ENCODE peak calls at places on chromosomes 1 and 21, in four cellular contexts. L is stomach, D is mammary epithelial cell, Z is SJCRH30. Q is an unnamed sample.

GRCh38 chr1:172638885-172639831 is 19.7 kb upstream of the FASLG start:
- DNase-seq in L (no peak), D (peak), Z (no peak), Q (peak)

GRCh38 chr1:77545970-77546369 is 136.5 kb downstream of the ZZZ3 start:
- DNase-seq in L (no peak), D (no peak), Z (no peak), Q (no peak)

GRCh38 chr1:2258996-2259395 is 30.9 kb downstream of the SKI start:
- DNase-seq in L (no peak), D (no peak), Z (no peak), Q (no peak)

GRCh38 chr1:36115931-36116330 is 9.1 kb downstream of the COL8A2 start:
- DNase-seq in L (no peak), D (peak), Z (peak), Q (no peak)

GRCh38 chr1:228867951-228868730 is 132.9 kb downstream of the RHOU start:
- DNase-seq in L (peak), D (no peak), Z (peak), Q (no peak)

GRCh38 chr1:53123462-53124129 is 18.8 kb downstream of the SLC1A7 start:
- DNase-seq in L (no peak), D (no peak), Z (no peak), Q (no peak)

GRCh38 chr1:175191654-175192053 is 922 bp downstream of the KIAA0040 start:
- DNase-seq in L (no peak), D (peak), Z (no peak), Q (peak)

GRCh38 chr1:31981976-31982375 is 31.7 kb upstream of the KHDRBS1 start:
- DNase-seq in L (no peak), D (no peak), Z (no peak), Q (peak)

GRCh38 chr1:10613340-10613739 is 138.6 kb downstream of the PEX14 start:
- DNase-seq in L (no peak), D (no peak), Z (no peak), Q (no peak)

GRCh38 chr1:247883346-247883745 is 12.0 kb upstream of the OR2W3 start:
- DNase-seq in L (no peak), D (no peak), Z (no peak), Q (no peak)

GRCh38 chr1:5648410-5649165 is 343.6 kb downstream of the NPHP4 start:
- DNase-seq in L (peak), D (peak), Z (peak), Q (no peak)

GRCh38 chr1:158203693-158204457 is 23.2 kb downstream of the CD1D start:
- DNase-seq in L (no peak), D (peak), Z (peak), Q (peak)

GRCh38 chr1:25572708-25573590 is 29.5 kb downstream of the LDLRAP1 start:
- DNase-seq in L (peak), D (peak), Z (peak), Q (peak)

GRCh38 chr1:234603221-234604204 is 6.5 kb downstream of the IRF2BP2 start:
- DNase-seq in L (no peak), D (peak), Z (no peak), Q (no peak)

GRCh38 chr1:166029196-166029965 is 137.4 kb downstream of the FAM78B start:
- DNase-seq in L (no peak), D (no peak), Z (no peak), Q (no peak)

GRCh38 chr1:31308036-31308435 is 11.2 kb downstream of the ZCCHC17 start:
- DNase-seq in L (no peak), D (no peak), Z (no peak), Q (no peak)

GRCh38 chr1:1969953-1970716 is 33.5 kb downstream of the CFAP74 start:
- DNase-seq in L (no peak), D (no peak), Z (peak), Q (no peak)

GRCh38 chr1:54121482-54122130 is 31.2 kb downstream of the CDCP2 start:
- DNase-seq in L (peak), D (peak), Z (peak), Q (peak)

GRCh38 chr1:199357591-199357990 is 669.9 kb upstream of the NR5A2 start:
- DNase-seq in L (no peak), D (no peak), Z (no peak), Q (no peak)

GRCh38 chr1:169460193-169460833 is 25.4 kb downstream of the SLC19A2 start:
- DNase-seq in L (peak), D (no peak), Z (no peak), Q (no peak)

GRCh38 chr21:31117046-31117916 is 79.0 kb upstream of the KRTAP19-8 start:
- DNase-seq in L (no peak), D (peak), Z (no peak), Q (no peak)

GRCh38 chr1:17161137-17161700 is 42.0 kb upstream of the PADI2 start:
- DNase-seq in L (no peak), D (no peak), Z (no peak), Q (peak)

GRCh38 chr21:41726970-41727783 is 39.7 kb downstream of the RIPK4 start:
- DNase-seq in L (peak), D (peak), Z (no peak), Q (no peak)

GRCh38 chr1:32464191-32464715 is 619 bp upstream of the ZBTB8B start:
- DNase-seq in L (no peak), D (peak), Z (no peak), Q (no peak)

GRCh38 chr1:115432061-115432460 is 94.0 kb upstream of the NGF start:
- DNase-seq in L (no peak), D (peak), Z (no peak), Q (no peak)

GRCh38 chr1:10638559-10639300 is 157.7 kb downstream of the CASZ1 start:
- DNase-seq in L (no peak), D (no peak), Z (no peak), Q (no peak)

GRCh38 chr1:60813051-60813450 is 269.3 kb upstream of the NFIA start:
- DNase-seq in L (no peak), D (no peak), Z (no peak), Q (no peak)

GRCh38 chr1:5814046-5814619 is 178.1 kb downstream of the NPHP4 start:
- DNase-seq in L (no peak), D (no peak), Z (no peak), Q (no peak)

GRCh38 chr1:27416387-27417111 is 24.1 kb downstream of the GPR3 start:
- DNase-seq in L (no peak), D (peak), Z (peak), Q (peak)

GRCh38 chr1:218249757-218250156 is 35.3 kb upstream of the RRP15 start:
- DNase-seq in L (no peak), D (no peak), Z (no peak), Q (no peak)

GRCh38 chr1:1144122-1144842 is 28.4 kb upstream of the C1orf159 start:
- DNase-seq in L (peak), D (no peak), Z (peak), Q (peak)

GRCh38 chr1:244970236-244970652 is 105.9 kb upstream of the HNRNPU start:
- DNase-seq in L (peak), D (peak), Z (peak), Q (peak)

GRCh38 chr1:111197598-111198289 is 2.7 kb downstream of the DENND2D start:
- DNase-seq in L (no peak), D (no peak), Z (peak), Q (peak)

GRCh38 chr1:183783342-183783741 is 21.6 kb upstream of the RGL1 start:
- DNase-seq in L (no peak), D (no peak), Z (no peak), Q (no peak)

GRCh38 chr21:40146201-40146890 is 279.1 kb downstream of the PCP4 start:
- DNase-seq in L (no peak), D (peak), Z (no peak), Q (no peak)

GRCh38 chr21:33841561-33841960 is 74.0 kb downstream of the ATP5PO start:
- DNase-seq in L (no peak), D (no peak), Z (no peak), Q (no peak)

GRCh38 chr1:206579747-206580437 is 32.4 kb downstream of the EIF2D start:
- DNase-seq in L (peak), D (peak), Z (peak), Q (peak)

GRCh38 chr1:33454646-33455282 is 17.7 kb upstream of the ZSCAN20 start:
- DNase-seq in L (no peak), D (no peak), Z (peak), Q (no peak)

GRCh38 chr1:200224315-200224714 is 185.5 kb downstream of the ZNF281 start:
- DNase-seq in L (no peak), D (peak), Z (no peak), Q (no peak)

GRCh38 chr1:223700942-223701637 is 11.2 kb upstream of the CAPN2 start:
- DNase-seq in L (no peak), D (peak), Z (peak), Q (no peak)
- H3K4me3 ChIP-seq in L (no peak), D (peak), Z (no peak), Q (no peak)

GRCh38 chr1:113871597-113872113 is at the start of gene PTPN22:
- DNase-seq in L (peak), D (peak), Z (peak), Q (peak)

GRCh38 chr1:113868387-113869083 is 3.0 kb downstream of the PTPN22 start:
- DNase-seq in L (no peak), D (peak), Z (no peak), Q (no peak)

GRCh38 chr1:113874017-113874879 is 2.7 kb upstream of the PTPN22 start:
- DNase-seq in L (no peak), D (peak), Z (no peak), Q (peak)

GRCh38 chr1:113872219-113872934 is 865 bp upstream of the PTPN22 start:
- DNase-seq in L (no peak), D (no peak), Z (no peak), Q (peak)

DNA sequence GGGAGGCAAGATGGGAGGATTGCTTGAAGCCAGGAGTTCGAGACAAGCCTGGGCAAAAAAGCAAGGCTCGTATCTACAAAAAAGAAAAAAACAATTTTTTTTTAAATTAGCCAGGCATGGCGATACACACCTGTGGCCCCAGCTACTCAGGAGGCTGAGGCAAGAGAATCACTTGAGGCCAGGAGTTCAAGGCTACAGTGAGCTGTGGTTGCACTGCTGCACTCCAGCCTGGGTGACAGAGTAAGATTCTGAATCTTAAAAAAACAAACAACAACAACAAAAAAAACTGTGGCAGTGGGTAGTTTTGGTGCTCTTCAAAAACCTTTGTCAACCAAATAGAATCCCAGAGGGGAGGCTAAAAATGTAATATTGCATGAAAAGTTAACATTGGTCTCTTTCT is 734 bp downstream of the PTPN22 start:
- DNase-seq in L (no peak), D (no peak), Z (no peak), Q (peak)
- H3K4me3 ChIP-seq in L (peak), D (no peak), Z (no peak), Q (peak)

DNA sequence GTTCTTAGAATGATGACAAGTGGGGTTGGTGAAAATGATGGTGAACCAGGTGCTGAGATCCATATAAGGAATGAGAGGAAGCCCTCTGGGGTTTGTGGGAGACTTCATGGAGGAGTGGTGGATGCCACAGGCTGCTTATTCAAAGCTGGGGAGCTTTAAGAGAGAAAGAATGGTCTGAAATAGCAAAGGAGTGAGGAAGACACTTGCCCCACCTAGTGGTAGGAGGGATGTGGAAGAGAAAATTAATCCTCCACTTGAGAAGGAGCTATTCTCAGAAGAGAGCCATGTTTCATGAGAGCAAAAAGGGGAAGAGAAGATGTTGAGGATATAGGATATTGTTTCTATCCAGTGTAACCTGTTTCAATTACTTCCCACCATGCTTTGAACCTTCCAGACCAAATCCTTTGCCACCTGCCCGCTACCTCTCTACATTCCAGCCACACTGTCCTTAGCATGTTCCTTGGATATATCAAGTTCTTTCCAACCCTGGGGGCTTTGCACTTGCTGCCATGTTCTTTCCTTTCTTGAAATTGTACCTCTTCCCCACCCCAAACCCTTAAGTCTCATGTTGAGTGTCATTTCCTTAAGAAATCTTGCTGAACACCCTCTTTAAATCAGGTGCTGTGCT is 19.6 kb upstream of the ZNF648 start:
- DNase-seq in L (no peak), D (peak), Z (peak), Q (peak)
- H3K4me3 ChIP-seq in L (no peak), D (no peak), Z (no peak), Q (no peak)

DNA sequence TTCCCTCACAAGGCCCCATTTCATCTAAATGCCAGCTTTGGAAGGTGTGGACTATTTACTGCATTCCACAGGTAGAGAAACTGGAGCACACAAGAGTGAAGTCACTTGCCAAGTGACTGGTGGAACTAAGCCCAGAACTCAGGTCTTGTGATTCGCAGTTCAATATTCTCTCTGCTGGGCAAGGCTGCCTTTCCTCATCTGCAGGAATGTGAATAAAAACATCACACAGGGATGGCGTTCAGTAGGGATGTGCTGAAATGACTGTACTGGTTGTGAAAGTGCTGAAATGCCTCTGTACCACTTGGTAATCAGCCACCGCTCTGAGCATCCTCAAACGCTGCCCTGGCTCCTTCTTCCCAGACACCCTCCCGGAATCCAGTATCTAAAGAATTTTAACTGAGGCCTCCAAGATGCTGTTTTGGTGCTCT is 145.6 kb downstream of the HIVEP3 start:
- DNase-seq in L (peak), D (peak), Z (no peak), Q (no peak)
- H3K4me3 ChIP-seq in L (no peak), D (no peak), Z (no peak), Q (no peak)

GRCh38 chr1:227299238-227299637 is 19.1 kb downstream of the CDC42BPA start:
- DNase-seq in L (no peak), D (no peak), Z (no peak), Q (no peak)
- H3K4me3 ChIP-seq in L (no peak), D (peak), Z (no peak), Q (no peak)

GRCh38 chr21:45419162-45419561 is 14.2 kb downstream of the COL18A1 start:
- DNase-seq in L (no peak), D (no peak), Z (no peak), Q (no peak)

GRCh38 chr21:45417951-45418300 is 13.0 kb downstream of the COL18A1 start:
- DNase-seq in L (no peak), D (no peak), Z (no peak), Q (no peak)

GRCh38 chr21:45417256-45417950 is 12.4 kb downstream of the COL18A1 start:
- DNase-seq in L (no peak), D (no peak), Z (peak), Q (no peak)

GRCh38 chr21:45420061-45420521 is 15.1 kb downstream of the COL18A1 start:
- DNase-seq in L (peak), D (no peak), Z (no peak), Q (no peak)

DNA sequence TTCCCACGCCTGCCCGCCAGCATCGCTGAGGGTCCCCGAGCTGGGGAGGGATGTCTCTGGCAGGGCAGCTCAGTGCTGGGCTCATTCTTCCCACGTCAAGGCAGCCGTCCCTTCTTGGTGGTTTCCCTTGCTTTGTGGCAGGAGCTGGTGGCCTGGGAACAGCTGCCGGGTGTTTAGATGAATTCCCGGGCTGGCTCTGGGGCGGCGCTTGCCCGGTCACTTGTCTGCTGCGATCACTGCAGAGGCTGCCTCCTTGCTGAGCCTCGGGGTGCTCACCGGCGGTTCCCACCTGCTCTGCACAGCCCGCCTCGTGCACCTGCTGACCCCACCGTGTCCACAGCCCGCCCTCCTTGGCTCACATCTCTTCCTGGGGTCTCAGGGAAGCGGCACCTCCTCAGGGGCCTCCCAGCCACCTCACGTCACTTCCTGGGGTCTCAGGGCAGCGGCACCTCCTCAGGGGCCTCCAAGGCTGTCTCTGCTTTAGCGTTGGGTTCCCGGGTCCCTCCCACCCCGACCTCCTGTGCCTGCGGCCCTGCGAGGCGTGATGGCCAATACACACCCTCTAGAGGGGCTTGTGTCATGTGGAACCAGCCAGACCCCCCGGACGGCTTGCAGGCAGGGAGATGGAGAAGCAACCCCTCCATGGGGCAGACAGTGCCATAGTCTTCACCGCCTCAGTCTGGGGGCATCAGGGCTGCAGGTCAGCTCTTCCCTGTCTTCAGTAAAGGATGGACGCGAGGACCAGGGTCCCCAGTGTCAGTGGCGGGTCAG is 13.5 kb downstream of the COL18A1 start:
- DNase-seq in L (no peak), D (no peak), Z (peak), Q (no peak)
- H3K4me3 ChIP-seq in L (no peak), D (no peak), Z (peak), Q (no peak)

GRCh38 chr1:109997867-109998229 is 13.3 kb downstream of the AHCYL1 start:
- DNase-seq in L (no peak), D (no peak), Z (no peak), Q (no peak)
- H3K4me3 ChIP-seq in L (no peak), D (no peak), Z (no peak), Q (no peak)

Q was measured in GM12865.